ENCODE peak calls at places on chromosomes 4 and X, in eight cellular contexts. One of them, this sample, is unnamed. For H3K27me3, the result is how much of the 10 kb centered on the place peaks cover.

GRCh38 chr4:105440890-105441289 is 33.0 kb downstream of the PPA2 start:
- DNase-seq in pancreas: no peak
- DNase-seq in H9: no peak
- DNase-seq in left ventricle myocardium inferior: no peak
- DNase-seq in heart left ventricle: no peak
- DNase-seq in mammary epithelial cell: no peak
- DNase-seq in tibial artery: no peak
- DNase-seq in heart right ventricle: no peak
- DNase-seq in this sample: no peak

GRCh38 chr4:24559889-24560288 is 24.5 kb downstream of the DHX15 start:
- DNase-seq in pancreas: no peak
- DNase-seq in H9: no peak
- DNase-seq in left ventricle myocardium inferior: no peak
- DNase-seq in heart left ventricle: no peak
- DNase-seq in mammary epithelial cell: no peak
- DNase-seq in tibial artery: no peak
- DNase-seq in heart right ventricle: no peak
- DNase-seq in this sample: no peak

GRCh38 chr4:4995103-4995761 is 24.0 kb downstream of the CYTL1 start:
- DNase-seq in pancreas: peak
- DNase-seq in H9: peak
- DNase-seq in left ventricle myocardium inferior: peak
- DNase-seq in heart left ventricle: peak
- DNase-seq in mammary epithelial cell: peak
- DNase-seq in tibial artery: peak
- DNase-seq in heart right ventricle: peak
- DNase-seq in this sample: peak

GRCh38 chrX:130245441-130245840 is 23.3 kb downstream of the ZNF280C start:
- DNase-seq in pancreas: no peak
- DNase-seq in H9: no peak
- DNase-seq in left ventricle myocardium inferior: no peak
- DNase-seq in heart left ventricle: no peak
- DNase-seq in mammary epithelial cell: no peak
- DNase-seq in tibial artery: no peak
- DNase-seq in heart right ventricle: no peak
- DNase-seq in this sample: no peak

GRCh38 chr4:7357296-7357680 is 77.4 kb downstream of the PSAPL1 start:
- DNase-seq in pancreas: no peak
- DNase-seq in H9: no peak
- DNase-seq in left ventricle myocardium inferior: no peak
- DNase-seq in heart left ventricle: no peak
- DNase-seq in mammary epithelial cell: no peak
- DNase-seq in tibial artery: no peak
- DNase-seq in heart right ventricle: no peak
- DNase-seq in this sample: no peak

GRCh38 chr4:47342796-47343195 is 120.7 kb downstream of the COMMD8 start:
- DNase-seq in pancreas: no peak
- DNase-seq in H9: no peak
- DNase-seq in left ventricle myocardium inferior: no peak
- DNase-seq in heart left ventricle: no peak
- DNase-seq in mammary epithelial cell: no peak
- DNase-seq in tibial artery: no peak
- DNase-seq in heart right ventricle: no peak
- DNase-seq in this sample: no peak

GRCh38 chr4:66489370-66489769 is 819.1 kb upstream of the EPHA5 start:
- DNase-seq in pancreas: no peak
- DNase-seq in H9: no peak
- DNase-seq in left ventricle myocardium inferior: no peak
- DNase-seq in heart left ventricle: no peak
- DNase-seq in mammary epithelial cell: no peak
- DNase-seq in tibial artery: no peak
- DNase-seq in heart right ventricle: no peak
- DNase-seq in this sample: no peak

GRCh38 chr4:24287096-24287495 is 297.3 kb downstream of the DHX15 start:
- DNase-seq in pancreas: no peak
- DNase-seq in H9: no peak
- DNase-seq in left ventricle myocardium inferior: no peak
- DNase-seq in heart left ventricle: no peak
- DNase-seq in mammary epithelial cell: no peak
- DNase-seq in tibial artery: no peak
- DNase-seq in heart right ventricle: no peak
- DNase-seq in this sample: no peak

GRCh38 chrX:129649268-129650182 is 5.2 kb downstream of the APLN start:
- DNase-seq in pancreas: no peak
- DNase-seq in H9: peak
- DNase-seq in left ventricle myocardium inferior: no peak
- DNase-seq in heart left ventricle: no peak
- DNase-seq in mammary epithelial cell: no peak
- DNase-seq in tibial artery: no peak
- DNase-seq in heart right ventricle: no peak
- DNase-seq in this sample: no peak

GRCh38 chr4:169283114-169283509 is 12.4 kb upstream of the SH3RF1 start:
- DNase-seq in pancreas: no peak
- DNase-seq in H9: no peak
- DNase-seq in left ventricle myocardium inferior: no peak
- DNase-seq in heart left ventricle: no peak
- DNase-seq in mammary epithelial cell: peak
- DNase-seq in tibial artery: no peak
- DNase-seq in heart right ventricle: no peak
- DNase-seq in this sample: no peak

GRCh38 chr4:19969492-19969891 is 282.2 kb upstream of the SLIT2 start:
- DNase-seq in pancreas: no peak
- DNase-seq in H9: no peak
- DNase-seq in left ventricle myocardium inferior: no peak
- DNase-seq in heart left ventricle: no peak
- DNase-seq in mammary epithelial cell: no peak
- DNase-seq in tibial artery: no peak
- DNase-seq in heart right ventricle: no peak
- DNase-seq in this sample: no peak

GRCh38 chr4:98781641-98782348 is 123.4 kb upstream of the TSPAN5 start:
- DNase-seq in pancreas: no peak
- DNase-seq in H9: no peak
- DNase-seq in left ventricle myocardium inferior: no peak
- DNase-seq in heart left ventricle: no peak
- DNase-seq in mammary epithelial cell: no peak
- DNase-seq in tibial artery: no peak
- DNase-seq in heart right ventricle: no peak
- DNase-seq in this sample: no peak

GRCh38 chr4:139025841-139026240 is 10.3 kb downstream of the NOCT start:
- DNase-seq in pancreas: no peak
- DNase-seq in H9: no peak
- DNase-seq in left ventricle myocardium inferior: no peak
- DNase-seq in heart left ventricle: no peak
- DNase-seq in mammary epithelial cell: no peak
- DNase-seq in tibial artery: no peak
- DNase-seq in heart right ventricle: no peak
- DNase-seq in this sample: no peak

GRCh38 chr4:24922416-24922815 is 9.6 kb upstream of the CCDC149 start:
- DNase-seq in pancreas: no peak
- DNase-seq in H9: no peak
- DNase-seq in left ventricle myocardium inferior: no peak
- DNase-seq in heart left ventricle: no peak
- DNase-seq in mammary epithelial cell: no peak
- DNase-seq in tibial artery: no peak
- DNase-seq in heart right ventricle: no peak
- DNase-seq in this sample: no peak

GRCh38 chrX:49244207-49244606 is 8.9 kb downstream of the CCDC22 start:
- DNase-seq in pancreas: no peak
- DNase-seq in H9: no peak
- DNase-seq in left ventricle myocardium inferior: no peak
- DNase-seq in heart left ventricle: no peak
- DNase-seq in mammary epithelial cell: no peak
- DNase-seq in tibial artery: no peak
- DNase-seq in heart right ventricle: no peak
- DNase-seq in this sample: no peak

GRCh38 chrX:114344756-114345155 is 239.1 kb upstream of the HTR2C start:
- DNase-seq in pancreas: no peak
- DNase-seq in H9: no peak
- DNase-seq in left ventricle myocardium inferior: no peak
- DNase-seq in heart left ventricle: no peak
- DNase-seq in mammary epithelial cell: peak
- DNase-seq in tibial artery: no peak
- DNase-seq in heart right ventricle: no peak
- DNase-seq in this sample: no peak

GRCh38 chr4:162506253-162506652 is 342.5 kb upstream of the FSTL5 start:
- DNase-seq in pancreas: no peak
- DNase-seq in H9: no peak
- DNase-seq in left ventricle myocardium inferior: no peak
- DNase-seq in heart left ventricle: no peak
- DNase-seq in mammary epithelial cell: no peak
- DNase-seq in tibial artery: no peak
- DNase-seq in heart right ventricle: no peak
- DNase-seq in this sample: no peak

GRCh38 chrX:138745215-138745614 is 33.7 kb upstream of the FGF13 start:
- DNase-seq in pancreas: no peak
- DNase-seq in H9: no peak
- DNase-seq in left ventricle myocardium inferior: no peak
- DNase-seq in heart left ventricle: no peak
- DNase-seq in mammary epithelial cell: peak
- DNase-seq in tibial artery: no peak
- DNase-seq in heart right ventricle: peak
- DNase-seq in this sample: no peak

GRCh38 chr4:184653650-184654049 is 4.1 kb downstream of the PRIMPOL start:
- DNase-seq in pancreas: no peak
- DNase-seq in H9: no peak
- DNase-seq in left ventricle myocardium inferior: no peak
- DNase-seq in heart left ventricle: no peak
- DNase-seq in mammary epithelial cell: no peak
- DNase-seq in tibial artery: no peak
- DNase-seq in heart right ventricle: no peak
- DNase-seq in this sample: no peak

GRCh38 chr4:124883642-124884041 is 171.1 kb upstream of the ANKRD50 start:
- DNase-seq in pancreas: no peak
- DNase-seq in H9: no peak
- DNase-seq in left ventricle myocardium inferior: no peak
- DNase-seq in heart left ventricle: no peak
- DNase-seq in mammary epithelial cell: no peak
- DNase-seq in tibial artery: no peak
- DNase-seq in heart right ventricle: no peak
- DNase-seq in this sample: no peak

GRCh38 chr4:7195546-7196282 is 3.4 kb downstream of the SORCS2 start:
- DNase-seq in pancreas: no peak
- DNase-seq in H9: peak
- DNase-seq in left ventricle myocardium inferior: no peak
- DNase-seq in heart left ventricle: no peak
- DNase-seq in mammary epithelial cell: no peak
- DNase-seq in tibial artery: peak
- DNase-seq in heart right ventricle: no peak
- DNase-seq in this sample: no peak

DNA sequence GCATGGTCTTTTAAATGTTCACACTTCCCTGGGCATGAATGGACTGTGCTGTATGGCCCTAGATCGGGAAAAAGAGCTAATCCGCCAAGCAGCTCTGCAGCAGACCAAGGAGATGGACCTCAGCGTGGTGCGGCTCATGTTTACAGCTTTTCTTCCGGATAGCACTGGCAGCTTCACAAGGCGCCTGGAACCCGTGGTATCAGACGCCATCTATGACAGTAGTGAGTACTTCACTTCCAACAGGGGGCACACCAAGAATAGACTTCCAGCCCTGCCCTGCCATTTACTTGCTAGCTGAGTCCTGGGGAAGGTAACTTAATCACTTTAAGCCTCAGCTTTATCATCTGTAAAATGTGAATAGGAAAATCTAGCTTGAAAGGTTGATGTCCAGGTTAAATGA is 77.7 kb downstream of the NFKB1 start:
- DNase-seq in pancreas: no peak
- DNase-seq in H9: peak
- DNase-seq in left ventricle myocardium inferior: no peak
- DNase-seq in heart left ventricle: no peak
- DNase-seq in mammary epithelial cell: no peak
- DNase-seq in tibial artery: no peak
- DNase-seq in heart right ventricle: no peak
- DNase-seq in this sample: no peak
- TF ChIP-seq CTCF in pancreas: no peak
- TF ChIP-seq CTCF in H9: peak
- TF ChIP-seq CTCF in left ventricle myocardium inferior: no peak
- TF ChIP-seq CTCF in heart left ventricle: no peak
- TF ChIP-seq CTCF in mammary epithelial cell: no peak
- TF ChIP-seq CTCF in tibial artery: no peak
- TF ChIP-seq CTCF in heart right ventricle: no peak
- TF ChIP-seq CTCF in this sample: no peak

GRCh38 chrX:150196300-150196699 is 166.8 kb upstream of the MAMLD1 start:
- DNase-seq in pancreas: no peak
- DNase-seq in H9: peak
- DNase-seq in left ventricle myocardium inferior: no peak
- DNase-seq in heart left ventricle: no peak
- DNase-seq in mammary epithelial cell: no peak
- DNase-seq in tibial artery: no peak
- DNase-seq in heart right ventricle: no peak
- DNase-seq in this sample: no peak
- H3K27me3 ChIP-seq in pancreas: under half
- H3K27me3 ChIP-seq in H9: under half
- H3K27me3 ChIP-seq in left ventricle myocardium inferior: under half
- H3K27me3 ChIP-seq in heart left ventricle: under half
- H3K27me3 ChIP-seq in mammary epithelial cell: under half
- H3K27me3 ChIP-seq in tibial artery: under half
- H3K27me3 ChIP-seq in heart right ventricle: under half
- H3K27me3 ChIP-seq in this sample: under half

GRCh38 chrX:34058005-34058404 is 74.1 kb downstream of the FAM47A start:
- DNase-seq in pancreas: no peak
- DNase-seq in H9: peak
- DNase-seq in left ventricle myocardium inferior: no peak
- DNase-seq in heart left ventricle: no peak
- DNase-seq in mammary epithelial cell: no peak
- DNase-seq in tibial artery: no peak
- DNase-seq in heart right ventricle: no peak
- DNase-seq in this sample: no peak
- TF ChIP-seq CTCF in pancreas: no peak
- TF ChIP-seq CTCF in H9: peak
- TF ChIP-seq CTCF in left ventricle myocardium inferior: no peak
- TF ChIP-seq CTCF in heart left ventricle: no peak
- TF ChIP-seq CTCF in mammary epithelial cell: no peak
- TF ChIP-seq CTCF in tibial artery: no peak
- TF ChIP-seq CTCF in heart right ventricle: no peak
- TF ChIP-seq CTCF in this sample: no peak

GRCh38 chrX:110159865-110160264 is 157.0 kb downstream of the TMEM164 start:
- DNase-seq in pancreas: no peak
- DNase-seq in H9: no peak
- DNase-seq in left ventricle myocardium inferior: no peak
- DNase-seq in heart left ventricle: no peak
- DNase-seq in mammary epithelial cell: peak
- DNase-seq in tibial artery: no peak
- DNase-seq in heart right ventricle: no peak
- DNase-seq in this sample: no peak

GRCh38 chrX:110155759-110156158 is 152.8 kb downstream of the TMEM164 start:
- DNase-seq in pancreas: no peak
- DNase-seq in H9: no peak
- DNase-seq in left ventricle myocardium inferior: no peak
- DNase-seq in heart left ventricle: no peak
- DNase-seq in mammary epithelial cell: no peak
- DNase-seq in tibial artery: no peak
- DNase-seq in heart right ventricle: no peak
- DNase-seq in this sample: no peak

GRCh38 chrX:110159235-110159634 is 156.3 kb downstream of the TMEM164 start:
- DNase-seq in pancreas: no peak
- DNase-seq in H9: no peak
- DNase-seq in left ventricle myocardium inferior: no peak
- DNase-seq in heart left ventricle: no peak
- DNase-seq in mammary epithelial cell: no peak
- DNase-seq in tibial artery: no peak
- DNase-seq in heart right ventricle: no peak
- DNase-seq in this sample: no peak

GRCh38 chrX:110156167-110156754 is 153.3 kb downstream of the TMEM164 start:
- DNase-seq in pancreas: no peak
- DNase-seq in H9: no peak
- DNase-seq in left ventricle myocardium inferior: no peak
- DNase-seq in heart left ventricle: no peak
- DNase-seq in mammary epithelial cell: no peak
- DNase-seq in tibial artery: no peak
- DNase-seq in heart right ventricle: no peak
- DNase-seq in this sample: no peak

GRCh38 chrX:110157444-110157843 is 154.5 kb downstream of the TMEM164 start:
- DNase-seq in pancreas: no peak
- DNase-seq in H9: no peak
- DNase-seq in left ventricle myocardium inferior: no peak
- DNase-seq in heart left ventricle: no peak
- DNase-seq in mammary epithelial cell: no peak
- DNase-seq in tibial artery: no peak
- DNase-seq in heart right ventricle: no peak
- DNase-seq in this sample: no peak
- H3K27me3 ChIP-seq in pancreas: under half
- H3K27me3 ChIP-seq in H9: under half
- H3K27me3 ChIP-seq in left ventricle myocardium inferior: under half
- H3K27me3 ChIP-seq in heart left ventricle: under half
- H3K27me3 ChIP-seq in mammary epithelial cell: under half
- H3K27me3 ChIP-seq in tibial artery: under half
- H3K27me3 ChIP-seq in heart right ventricle: under half
- H3K27me3 ChIP-seq in this sample: under half